ENCODE peak calls at places on chromosomes 1 and 21, in six cellular contexts. Q, I, M, Z, D and U are unnamed samples.

GRCh38 chr1:59116920-59117542 is 179.9 kb upstream of the FGGY start:
- DNase-seq in Q (peak), I (no peak), M (no peak), Z (no peak), D (peak), U (no peak)

GRCh38 chr1:54926955-54927354 is 40.0 kb upstream of the DHCR24 start:
- DNase-seq in Q (no peak), I (no peak), M (no peak), Z (no peak), D (no peak), U (no peak)

GRCh38 chr1:53614231-53615021 is 124.5 kb downstream of the GLIS1 start:
- DNase-seq in Q (no peak), I (no peak), M (no peak), Z (no peak), D (no peak), U (no peak)

GRCh38 chr1:53172751-53173498 is 23.7 kb upstream of the CPT2 start:
- DNase-seq in Q (peak), I (no peak), M (peak), Z (no peak), D (no peak), U (no peak)

GRCh38 chr1:170593173-170593572 is 61.2 kb downstream of the GORAB start:
- DNase-seq in Q (no peak), I (no peak), M (peak), Z (no peak), D (no peak), U (no peak)

GRCh38 chr1:245788269-245788668 is 633.5 kb downstream of the KIF26B start:
- DNase-seq in Q (peak), I (no peak), M (no peak), Z (no peak), D (peak), U (no peak)

GRCh38 chr1:114024049-114024448 is 44.8 kb downstream of the OLFML3 start:
- DNase-seq in Q (no peak), I (no peak), M (no peak), Z (no peak), D (peak), U (no peak)

GRCh38 chr1:153526132-153526543 is 9.7 kb downstream of the S100A6 start:
- DNase-seq in Q (no peak), I (no peak), M (no peak), Z (no peak), D (no peak), U (no peak)

GRCh38 chr1:30762931-30763653 is 5.5 kb upstream of the LAPTM5 start:
- DNase-seq in Q (no peak), I (no peak), M (no peak), Z (no peak), D (no peak), U (no peak)

DNA sequence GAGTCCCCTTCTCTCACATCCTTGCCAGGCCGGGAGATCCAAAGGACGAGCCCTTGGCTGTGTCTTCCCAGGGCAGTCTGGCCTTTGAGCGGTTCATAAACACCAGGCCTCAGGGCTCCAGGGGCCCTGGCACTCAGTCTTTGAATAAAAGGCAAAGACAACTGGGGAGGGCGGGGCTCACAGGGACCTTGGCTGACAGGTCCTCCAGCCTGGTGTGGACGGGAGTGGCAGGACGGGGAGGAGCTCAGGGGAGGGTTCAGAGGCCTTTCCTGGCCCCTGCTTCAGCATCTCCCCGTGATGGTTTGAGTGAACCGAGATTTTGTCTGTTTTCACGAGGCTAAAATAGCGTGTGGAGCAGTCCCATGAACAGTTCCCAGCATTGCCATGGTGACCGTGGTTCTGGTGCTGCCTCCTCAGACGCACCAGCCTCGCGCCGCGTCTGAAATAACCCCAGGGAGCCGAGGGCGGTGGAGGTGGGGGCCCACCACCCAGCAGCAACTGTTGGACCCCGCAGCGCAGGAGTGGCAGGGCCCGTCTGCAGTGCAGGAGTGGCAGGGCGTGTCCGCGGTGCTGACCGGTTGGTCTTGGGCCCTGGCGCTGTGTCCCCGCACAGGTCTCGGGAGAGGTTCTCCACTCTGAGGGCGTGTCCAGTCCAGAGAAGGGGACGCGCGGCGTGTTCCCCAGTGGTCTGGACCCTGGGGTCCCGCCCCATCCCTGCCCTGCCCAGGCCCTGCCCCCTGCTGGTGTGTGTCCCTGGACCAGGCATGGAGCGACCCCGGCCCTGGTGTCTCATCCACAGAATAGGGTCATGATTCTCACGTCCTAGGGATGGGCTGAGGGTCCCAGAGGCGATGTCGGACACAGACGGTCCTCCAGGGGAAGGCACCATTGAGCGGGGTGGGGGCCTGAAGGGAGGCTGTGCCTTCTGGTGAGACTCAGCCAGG is 7.1 kb upstream of the PRKCZ start:
- DNase-seq in Q (no peak), I (no peak), M (no peak), Z (no peak), D (no peak), U (no peak)
- H3K4me3 ChIP-seq in Q (no peak), I (no peak), M (no peak), Z (no peak), D (no peak), U (no peak)

GRCh38 chr21:37435120-37435519 is 68.5 kb downstream of the DYRK1A start:
- DNase-seq in Q (no peak), I (peak), M (no peak), Z (no peak), D (peak), U (peak)
- H3K4me3 ChIP-seq in Q (no peak), I (no peak), M (no peak), Z (peak), D (no peak), U (peak)

GRCh38 chr1:100780826-100781225 is 61.3 kb downstream of the VCAM1 start:
- DNase-seq in Q (no peak), I (no peak), M (no peak), Z (no peak), D (no peak), U (no peak)

GRCh38 chr1:100782473-100783010 is 63.0 kb downstream of the VCAM1 start:
- DNase-seq in Q (no peak), I (no peak), M (peak), Z (no peak), D (no peak), U (no peak)

GRCh38 chr1:100786870-100787269 is 67.3 kb downstream of the VCAM1 start:
- DNase-seq in Q (no peak), I (no peak), M (no peak), Z (no peak), D (no peak), U (no peak)

DNA sequence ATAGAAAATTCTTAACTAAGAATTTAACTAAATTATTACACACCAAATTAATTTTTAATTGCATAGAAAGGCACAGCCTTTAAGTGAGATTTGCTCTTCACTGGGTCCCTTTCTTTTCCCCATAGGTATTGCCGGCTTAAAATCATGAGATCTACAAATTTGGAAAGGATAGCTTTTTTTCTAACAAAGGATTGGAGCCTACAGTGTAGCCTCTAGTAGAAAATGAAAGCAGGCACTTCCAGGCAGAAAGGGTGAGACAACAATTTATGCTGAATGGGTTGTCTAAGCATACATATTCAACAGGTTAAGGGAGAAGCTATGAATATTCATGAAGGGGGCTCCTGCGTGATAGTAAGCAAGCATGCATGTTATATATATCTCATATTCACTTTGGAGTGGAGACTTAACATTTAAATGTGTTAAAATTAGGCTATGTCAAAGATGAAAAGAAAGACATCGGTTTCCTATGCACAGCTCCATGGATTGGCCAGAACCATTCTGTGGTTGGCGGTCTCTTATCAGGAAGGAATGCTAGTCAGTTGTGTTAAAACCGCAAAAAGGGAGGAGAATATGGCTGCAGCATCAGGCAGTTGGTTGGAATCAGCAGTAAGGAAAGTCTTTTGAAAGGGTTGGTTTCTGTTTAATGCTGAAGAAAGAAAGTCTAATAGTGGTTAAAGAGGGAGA is 66.0 kb downstream of the VCAM1 start:
- DNase-seq in Q (peak), I (no peak), M (no peak), Z (no peak), D (peak), U (peak)
- H3K4me3 ChIP-seq in Q (peak), I (no peak), M (no peak), Z (peak), D (peak), U (peak)

GRCh38 chr1:207032528-207033017 is at the start of gene C1orf116:
- DNase-seq in Q (no peak), I (peak), M (no peak), Z (no peak), D (no peak), U (no peak)

GRCh38 chr1:207031016-207031415 is 1.5 kb downstream of the C1orf116 start:
- DNase-seq in Q (no peak), I (no peak), M (no peak), Z (no peak), D (no peak), U (no peak)

GRCh38 chr1:207033302-207033701 is 746 bp upstream of the C1orf116 start:
- DNase-seq in Q (no peak), I (no peak), M (no peak), Z (no peak), D (no peak), U (no peak)

GRCh38 chr1:207030522-207031009 is 2.0 kb downstream of the C1orf116 start:
- DNase-seq in Q (no peak), I (no peak), M (peak), Z (no peak), D (no peak), U (no peak)

GRCh38 chr1:207031632-207032258 is 811 bp downstream of the C1orf116 start:
- DNase-seq in Q (no peak), I (no peak), M (no peak), Z (no peak), D (no peak), U (no peak)
- H3K4me3 ChIP-seq in Q (no peak), I (peak), M (no peak), Z (no peak), D (no peak), U (no peak)

GRCh38 chr21:44456207-44456914 is 1.1 kb downstream of the LRRC3 start:
- DNase-seq in Q (no peak), I (no peak), M (no peak), Z (no peak), D (no peak), U (no peak)
- H3K4me3 ChIP-seq in Q (peak), I (peak), M (no peak), Z (peak), D (peak), U (peak)

DNA sequence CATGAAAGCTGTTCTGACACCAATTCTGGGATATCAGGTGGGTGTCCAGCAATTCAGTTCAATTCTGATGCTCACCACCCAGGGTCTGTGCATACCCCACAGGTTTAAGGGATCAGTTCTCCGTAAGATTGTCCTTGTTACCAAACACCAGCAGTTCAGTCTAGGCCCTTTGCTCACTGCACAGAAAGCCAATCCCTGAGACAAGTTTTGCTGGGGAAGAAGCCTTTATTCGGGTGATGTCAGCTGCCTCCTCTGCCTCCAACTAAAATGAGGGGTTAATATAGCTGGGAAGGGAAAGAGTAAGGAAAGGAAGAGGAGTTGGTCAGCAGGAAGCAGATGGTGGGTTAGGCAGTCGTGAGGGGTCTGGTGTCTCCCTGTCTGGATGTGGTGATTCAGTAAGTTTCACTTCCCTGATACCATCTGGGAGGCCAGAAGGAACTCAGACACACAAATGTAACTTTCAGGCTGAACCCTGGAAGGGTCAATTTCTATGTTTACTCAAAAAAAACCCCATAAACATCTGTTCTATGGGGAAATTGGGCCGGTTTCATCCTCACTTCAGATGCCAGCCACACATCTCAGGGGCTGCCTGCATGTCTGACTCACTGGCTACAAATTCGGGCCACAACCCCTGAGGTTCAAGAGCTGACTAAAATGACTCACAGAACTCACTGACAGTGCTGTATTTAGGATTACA is 83.3 kb upstream of the PGBD5 start:
- DNase-seq in Q (peak), I (no peak), M (peak), Z (no peak), D (peak), U (no peak)
- H3K4me3 ChIP-seq in Q (no peak), I (no peak), M (no peak), Z (no peak), D (no peak), U (no peak)

GRCh38 chr1:231393668-231394067 is 28.4 kb downstream of the EGLN1 start:
- DNase-seq in Q (no peak), I (no peak), M (no peak), Z (no peak), D (no peak), U (no peak)

GRCh38 chr1:231395051-231395995 is 26.8 kb downstream of the EGLN1 start:
- DNase-seq in Q (peak), I (peak), M (no peak), Z (no peak), D (peak), U (peak)

GRCh38 chr1:231397882-231398671 is 24.0 kb downstream of the EGLN1 start:
- DNase-seq in Q (no peak), I (no peak), M (no peak), Z (no peak), D (no peak), U (no peak)

GRCh38 chr1:231396643-231397042 is 25.4 kb downstream of the EGLN1 start:
- DNase-seq in Q (no peak), I (no peak), M (no peak), Z (no peak), D (no peak), U (no peak)

DNA sequence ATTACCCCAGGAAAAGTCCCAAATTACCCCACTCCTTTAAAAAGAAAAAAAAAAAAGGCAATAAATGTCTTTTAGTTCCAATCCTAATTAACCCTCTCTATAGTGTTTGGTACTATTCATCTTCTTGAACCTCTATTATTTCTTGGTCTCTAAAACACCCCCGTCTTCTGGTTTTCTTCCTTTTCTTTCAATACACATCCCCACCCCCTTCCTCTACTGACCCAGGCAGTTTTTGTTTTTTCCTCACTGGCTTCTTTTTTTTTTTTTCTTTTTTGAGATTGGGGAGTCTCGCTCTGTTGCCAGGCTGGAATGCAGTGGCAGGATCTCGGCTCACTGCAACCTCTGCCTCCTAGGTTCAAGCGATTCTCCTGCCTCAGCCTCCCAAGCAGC is 26.1 kb downstream of the EGLN1 start:
- DNase-seq in Q (no peak), I (no peak), M (no peak), Z (no peak), D (no peak), U (no peak)
- H3K4me3 ChIP-seq in Q (no peak), I (no peak), M (no peak), Z (peak), D (no peak), U (no peak)

DNA sequence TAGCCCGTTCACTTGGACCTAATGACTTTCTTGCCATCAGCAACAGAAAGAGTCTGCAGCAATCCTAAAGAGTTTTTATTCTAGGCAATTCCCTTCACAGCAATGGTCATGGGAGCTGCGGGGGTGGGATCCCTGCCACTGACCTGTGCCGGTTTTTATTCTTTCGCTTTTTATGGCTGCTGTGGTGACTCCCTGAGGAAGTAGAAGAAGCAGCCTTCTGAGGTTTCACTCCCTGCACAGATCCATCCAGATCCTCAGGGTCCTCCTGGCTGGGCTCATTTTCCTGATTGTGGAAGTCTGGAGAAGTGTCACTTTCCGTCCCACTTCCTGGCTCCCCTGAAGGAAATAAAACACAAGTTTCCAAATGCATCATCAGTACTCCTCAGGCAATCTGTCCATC is 12.9 kb downstream of the MEAF6 start:
- DNase-seq in Q (no peak), I (no peak), M (no peak), Z (no peak), D (no peak), U (no peak)
- H3K4me3 ChIP-seq in Q (no peak), I (no peak), M (no peak), Z (no peak), D (no peak), U (no peak)